ENCODE peak calls at places on chromosome 22, in six cellular contexts. V is AG10803, H is coronary artery, U is lower lobe of right lung, L is thoracic aorta, O is left ventricle myocardium inferior. W is an unnamed sample.

GRCh38 chr22:47474895-47475294 is 712.4 kb downstream of the TBC1D22A start:
- DNase-seq in V (no peak), U (no peak), O (no peak), L (no peak), H (no peak), W (no peak)

GRCh38 chr22:49962751-49963646 is 2.4 kb downstream of the PIM3 start:
- DNase-seq in O (peak; percentile 35), U (peak; percentile 55), V (no peak), L (no peak), H (peak; percentile 77), W (no peak)

GRCh38 chr22:44727148-44727547 is 25.1 kb downstream of the PRR5 start:
- DNase-seq in H (no peak), U (no peak), L (no peak), V (no peak), O (no peak), W (no peak)

GRCh38 chr22:28710112-28710888 is 30.7 kb upstream of the TTC28 start:
- DNase-seq in L (no peak), U (no peak), V (peak; percentile 86), O (no peak), H (no peak), W (no peak)

GRCh38 chr22:39360674-39361413 is 11.1 kb downstream of the SYNGR1 start:
- DNase-seq in H (no peak), O (no peak), L (no peak), V (no peak), U (no peak), W (no peak)

GRCh38 chr22:43893266-43893665 is 1.5 kb upstream of the PNPLA5 start:
- DNase-seq in V (no peak), U (no peak), O (no peak), H (no peak), L (no peak), W (no peak)

GRCh38 chr22:33247758-33248157 is 189.6 kb upstream of the SYN3 start:
- DNase-seq in U (no peak), O (no peak), H (no peak), L (no peak), V (no peak), W (no peak)

GRCh38 chr22:49784987-49785614 is 42.6 kb downstream of the BRD1 start:
- DNase-seq in L (no peak), V (no peak), O (no peak), H (no peak), U (no peak), W (peak; percentile 26)

GRCh38 chr22:44243761-44244160 is 63.0 kb downstream of the PARVG start:
- DNase-seq in V (no peak), O (no peak), U (no peak), L (no peak), H (no peak), W (no peak)

GRCh38 chr22:21807545-21807944 is 59.9 kb downstream of the MAPK1 start:
- DNase-seq in H (no peak), V (no peak), O (no peak), U (no peak), L (no peak), W (no peak)

GRCh38 chr22:33274214-33274828 is 216.1 kb upstream of the SYN3 start:
- DNase-seq in U (no peak), V (peak; percentile 3), L (no peak), H (no peak), O (no peak), W (no peak)

GRCh38 chr22:19108807-19109197 is 13.4 kb downstream of the DGCR2 start:
- DNase-seq in H (no peak), U (no peak), L (no peak), O (no peak), V (no peak), W (no peak)

GRCh38 chr22:17412232-17412631 is 43.0 kb downstream of the CECR2 start:
- DNase-seq in V (no peak), U (peak; percentile 67), L (no peak), O (no peak), H (no peak), W (no peak)

GRCh38 chr22:28002863-28003565 is 84.0 kb upstream of the PITPNB start:
- DNase-seq in O (no peak), V (no peak), H (no peak), U (no peak), L (no peak), W (no peak)

GRCh38 chr22:48953830-48954229 is 873.8 kb downstream of the BRD1 start:
- DNase-seq in O (no peak), L (no peak), U (no peak), V (no peak), H (peak; percentile 5), W (peak; percentile 32)

GRCh38 chr22:48890693-48891554 is 936.7 kb downstream of the BRD1 start:
- DNase-seq in H (peak; percentile 29), U (peak; percentile 20), V (no peak), O (peak; percentile 9), L (no peak), W (peak; percentile 35)

GRCh38 chr22:46369716-46370583 is 34.4 kb downstream of the TRMU start:
- DNase-seq in L (no peak), O (no peak), H (no peak), V (no peak), U (no peak), W (no peak)

GRCh38 chr22:27113211-27114030 is 456.0 kb downstream of the MIAT start:
- DNase-seq in V (peak; percentile 99), O (peak; percentile 60), H (peak; percentile 89), U (no peak), L (peak; percentile 76), W (no peak)

GRCh38 chr22:38453065-38453672 is 1.8 kb downstream of the KCNJ4 start:
- DNase-seq in H (no peak), O (no peak), L (no peak), V (no peak), U (no peak), W (no peak)

GRCh38 chr22:33564683-33565082 is 355.6 kb downstream of the LARGE1 start:
- DNase-seq in H (no peak), L (no peak), V (no peak), U (no peak), O (no peak), W (no peak)

GRCh38 chr22:33380789-33381530 is 322.8 kb upstream of the SYN3 start:
- DNase-seq in H (no peak), V (peak; percentile 92), U (no peak), L (no peak), O (no peak), W (no peak)

GRCh38 chr22:41780714-41781507 is 19.6 kb upstream of the CCDC134 start:
- DNase-seq in U (peak; percentile 83), H (no peak), V (peak; percentile 56), L (peak; percentile 9), O (peak; percentile 35), W (peak; percentile 92)

GRCh38 chr22:41779889-41780505 is 20.5 kb upstream of the CCDC134 start:
- DNase-seq in V (no peak), L (no peak), O (no peak), U (no peak), H (no peak), W (no peak)

GRCh38 chr22:41781508-41781906 is 19.0 kb upstream of the CCDC134 start:
- DNase-seq in U (no peak), L (no peak), H (no peak), V (no peak), O (no peak), W (no peak)

GRCh38 chr22:41782751-41783150 is 17.7 kb upstream of the CCDC134 start:
- DNase-seq in L (no peak), H (no peak), O (no peak), V (no peak), U (no peak), W (no peak)

DNA sequence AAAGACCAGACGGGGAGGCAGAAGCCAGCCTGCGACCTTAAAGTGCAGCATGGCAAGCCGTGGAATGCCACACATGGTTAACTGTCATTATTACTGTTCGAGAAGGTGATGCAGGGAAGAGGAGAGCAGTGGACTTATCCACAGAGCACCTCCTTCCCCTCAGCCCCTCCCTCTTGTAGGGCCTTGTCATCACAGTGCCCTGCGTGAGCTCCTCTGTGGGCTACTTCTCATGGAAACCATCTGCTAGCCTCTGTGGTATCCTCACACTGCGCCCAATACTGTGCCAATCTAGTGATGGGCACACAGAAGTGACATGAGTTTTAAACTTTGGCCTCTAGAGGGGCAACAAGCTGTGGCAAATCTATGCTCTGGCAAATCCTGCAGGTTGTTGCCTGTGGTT is 18.2 kb upstream of the CCDC134 start:
- DNase-seq in U (no peak), V (no peak), O (no peak), H (no peak), L (no peak), W (no peak)
- TF ChIP-seq CTCF in U (no peak), V (no peak), O (no peak), H (no peak), L (no peak), W (no peak)

GRCh38 chr22:37253164-37253660 is 9.1 kb upstream of the RAC2 start:
- DNase-seq in V (no peak), L (no peak), U (no peak), O (no peak), H (no peak), W (no peak)
- TF ChIP-seq CTCF in V (no peak), L (no peak), U (no peak), O (no peak), H (no peak), W (no peak)

GRCh38 chr22:23282986-23283385 is 102.7 kb downstream of the BCR start:
- DNase-seq in O (no peak), V (no peak), L (no peak), H (no peak), U (no peak), W (no peak)

GRCh38 chr22:23282516-23282915 is 102.2 kb downstream of the BCR start:
- DNase-seq in O (no peak), H (no peak), V (no peak), L (no peak), U (no peak), W (no peak)

GRCh38 chr22:23281053-23281405 is 100.7 kb downstream of the BCR start:
- DNase-seq in O (no peak), U (no peak), H (no peak), V (no peak), L (no peak), W (no peak)

GRCh38 chr22:23281406-23282088 is 101.2 kb downstream of the BCR start:
- DNase-seq in O (peak; percentile 82), U (peak; percentile 87), L (peak; percentile 69), V (peak; percentile 55), H (peak; percentile 93), W (peak; percentile 60)

GRCh38 chr22:23282089-23282501 is 101.8 kb downstream of the BCR start:
- DNase-seq in H (peak; percentile 96), U (peak; percentile 91), V (peak; percentile 80), L (peak; percentile 89), O (peak; percentile 45), W (no peak)
- TF ChIP-seq CTCF in H (no peak), U (peak; percentile 17), V (no peak), L (no peak), O (peak; percentile 27), W (peak; percentile 47)

GRCh38 chr22:31105282-31105929 is 2.0 kb downstream of the SELENOM start:
- DNase-seq in V (no peak), O (no peak), U (no peak), H (peak; percentile 73), L (no peak), W (no peak)

GRCh38 chr22:31106651-31107205 is 640 bp downstream of the SELENOM start:
- DNase-seq in U (no peak), O (no peak), V (peak; percentile 66), L (no peak), H (peak; percentile 84), W (no peak)

GRCh38 chr22:31107206-31108118 is at the start of gene SELENOM:
- DNase-seq in U (peak; percentile 98), L (peak; percentile 86), V (peak; percentile 98), O (peak; percentile 97), H (peak; percentile 99), W (peak; percentile 69)

GRCh38 chr22:31104869-31105268 is 2.5 kb downstream of the SELENOM start:
- DNase-seq in U (no peak), O (no peak), H (no peak), L (no peak), V (no peak), W (no peak)

GRCh38 chr22:31106001-31106571 is 1.3 kb downstream of the SELENOM start:
- DNase-seq in O (no peak), H (peak; percentile 76), U (no peak), L (no peak), V (no peak), W (no peak)
- TF ChIP-seq CTCF in O (peak; percentile 8), H (no peak), U (no peak), L (peak; percentile 36), V (peak; percentile 33), W (no peak)

W was measured in CD8-positive, alpha-beta T cell.